ENCODE peak calls at places on chromosomes 7 and 10, in four cellular contexts. Z, H, K and T are unnamed samples. For H3K27me3, the result is how much of the 10 kb centered on the place peaks cover.

GRCh38 chr7:13731643-13732042 is 257.8 kb downstream of the ETV1 start:
- DNase-seq in Z (no peak), H (no peak), K (no peak), T (no peak)

GRCh38 chr10:110512461-110513187 is 14.9 kb downstream of the DUSP5 start:
- DNase-seq in Z (no peak), H (no peak), K (peak), T (peak)

GRCh38 chr7:1811850-1812692 is 142.0 kb downstream of the ELFN1 start:
- DNase-seq in Z (no peak), H (no peak), K (peak), T (no peak)

GRCh38 chr10:103859161-103860141 is 4.1 kb upstream of the SH3PXD2A start:
- DNase-seq in Z (peak), H (no peak), K (peak), T (no peak)

GRCh38 chr7:103862302-103863035 is 127.0 kb downstream of the RELN start:
- DNase-seq in Z (no peak), H (no peak), K (no peak), T (no peak)

GRCh38 chr10:89118091-89118490 is 89.0 kb downstream of the CH25H start:
- DNase-seq in Z (no peak), H (no peak), K (no peak), T (no peak)

GRCh38 chr7:122637799-122638198 is 61.1 kb downstream of the RNF133 start:
- DNase-seq in Z (no peak), H (no peak), K (no peak), T (no peak)

GRCh38 chr7:94565247-94565894 is 55.8 kb downstream of the CASD1 start:
- DNase-seq in Z (no peak), H (no peak), K (no peak), T (no peak)

GRCh38 chr7:38222481-38223096 is 44.5 kb downstream of the STARD3NL start:
- DNase-seq in Z (no peak), H (no peak), K (no peak), T (no peak)

GRCh38 chr7:105060923-105061322 is 46.9 kb downstream of the KMT2E start:
- DNase-seq in Z (no peak), H (no peak), K (no peak), T (no peak)

GRCh38 chr7:537911-538634 is 18.4 kb upstream of the PDGFA start:
- DNase-seq in Z (no peak), H (peak), K (no peak), T (no peak)

GRCh38 chr7:130303982-130304381 is 11.0 kb downstream of the CPA4 start:
- DNase-seq in Z (no peak), H (no peak), K (no peak), T (no peak)

GRCh38 chr7:27361522-27361921 is 118.9 kb downstream of the EVX1 start:
- DNase-seq in Z (no peak), H (no peak), K (no peak), T (no peak)

GRCh38 chr7:18667466-18667865 is 171.9 kb downstream of the HDAC9 start:
- DNase-seq in Z (no peak), H (no peak), K (no peak), T (no peak)

GRCh38 chr10:13775786-13776780 is 189.3 kb downstream of the PRPF18 start:
- DNase-seq in Z (no peak), H (no peak), K (no peak), T (no peak)

GRCh38 chr7:111091623-111092370 is 870 bp downstream of the LRRN3 start:
- DNase-seq in Z (no peak), H (no peak), K (no peak), T (no peak)

GRCh38 chr7:43756368-43757072 is 2.0 kb upstream of the BLVRA start:
- DNase-seq in Z (no peak), H (no peak), K (no peak), T (no peak)

GRCh38 chr10:124156524-124157225 is 63.3 kb upstream of the CHST15 start:
- DNase-seq in Z (no peak), H (no peak), K (peak), T (peak)

GRCh38 chr10:46287846-46288480 is 1.2 kb downstream of the ANTXRL start:
- DNase-seq in Z (no peak), H (peak), K (peak), T (no peak)

GRCh38 chr7:97842772-97843345 is 29.3 kb downstream of the ASNS start:
- DNase-seq in Z (no peak), H (no peak), K (no peak), T (no peak)

GRCh38 chr7:99380032-99380822 is 5.7 kb downstream of the ARPC1B start:
- DNase-seq in Z (no peak), H (no peak), K (no peak), T (no peak)

GRCh38 chr10:103660364-103661197 is 167.1 kb downstream of the NEURL1 start:
- DNase-seq in Z (no peak), H (no peak), K (peak), T (no peak)

GRCh38 chr10:71811351-71811750 is 38.0 kb upstream of the VSIR start:
- DNase-seq in Z (no peak), H (no peak), K (no peak), T (no peak)
- H3K27me3 ChIP-seq in Z (under half), H (under half), K (under half), T (under half)

DNA sequence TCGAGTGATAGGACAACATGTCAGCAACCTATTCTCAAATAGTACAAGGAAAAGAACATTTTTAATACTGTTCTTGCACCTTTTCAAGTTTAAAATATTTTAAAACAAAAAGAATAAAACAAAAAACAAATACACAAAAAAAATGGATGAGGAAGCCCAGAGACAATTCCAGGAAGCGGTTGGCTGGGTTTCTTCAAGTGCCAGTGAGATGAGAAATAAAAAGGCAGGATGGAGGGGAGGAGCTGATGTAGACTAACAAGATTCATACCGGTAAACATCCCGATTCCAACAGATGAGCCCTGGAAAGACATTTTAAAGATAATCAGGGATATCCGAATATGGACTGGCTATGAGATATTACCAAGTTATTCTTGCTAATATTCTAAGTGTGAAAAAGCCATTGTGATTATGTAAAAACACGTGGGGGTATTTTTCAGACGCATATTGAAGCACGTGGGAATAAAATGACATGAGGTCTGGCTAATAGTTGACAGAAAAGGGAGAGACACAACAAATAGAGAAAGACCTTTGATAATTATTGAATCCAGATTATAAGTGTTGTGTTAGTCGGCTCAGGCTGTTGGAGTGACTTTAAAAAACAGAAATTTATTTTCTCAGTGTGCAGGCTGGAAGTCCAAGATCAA is 101.3 kb upstream of the LRRC4 start:
- DNase-seq in Z (no peak), H (no peak), K (no peak), T (no peak)
- H3K27me3 ChIP-seq in Z (under half), H (under half), K (under half), T (half or more)

GRCh38 chr10:121498071-121498470 is 100.2 kb downstream of the FGFR2 start:
- DNase-seq in Z (no peak), H (no peak), K (no peak), T (no peak)

GRCh38 chr10:121490906-121491519 is 107.2 kb downstream of the FGFR2 start:
- DNase-seq in Z (no peak), H (no peak), K (peak), T (no peak)

GRCh38 chr10:121497513-121497912 is 100.7 kb downstream of the FGFR2 start:
- DNase-seq in Z (no peak), H (no peak), K (no peak), T (no peak)

GRCh38 chr10:121494296-121494695 is 103.9 kb downstream of the FGFR2 start:
- DNase-seq in Z (no peak), H (no peak), K (no peak), T (no peak)

GRCh38 chr10:121495719-121496118 is 102.5 kb downstream of the FGFR2 start:
- DNase-seq in Z (no peak), H (no peak), K (no peak), T (no peak)
- H3K27me3 ChIP-seq in Z (under half), H (under half), K (under half), T (under half)

GRCh38 chr10:118595598-118596425 is at the start of gene PRLHR:
- DNase-seq in Z (no peak), H (no peak), K (no peak), T (no peak)
- H3K27me3 ChIP-seq in Z (half or more), H (half or more), K (under half), T (half or more)

DNA sequence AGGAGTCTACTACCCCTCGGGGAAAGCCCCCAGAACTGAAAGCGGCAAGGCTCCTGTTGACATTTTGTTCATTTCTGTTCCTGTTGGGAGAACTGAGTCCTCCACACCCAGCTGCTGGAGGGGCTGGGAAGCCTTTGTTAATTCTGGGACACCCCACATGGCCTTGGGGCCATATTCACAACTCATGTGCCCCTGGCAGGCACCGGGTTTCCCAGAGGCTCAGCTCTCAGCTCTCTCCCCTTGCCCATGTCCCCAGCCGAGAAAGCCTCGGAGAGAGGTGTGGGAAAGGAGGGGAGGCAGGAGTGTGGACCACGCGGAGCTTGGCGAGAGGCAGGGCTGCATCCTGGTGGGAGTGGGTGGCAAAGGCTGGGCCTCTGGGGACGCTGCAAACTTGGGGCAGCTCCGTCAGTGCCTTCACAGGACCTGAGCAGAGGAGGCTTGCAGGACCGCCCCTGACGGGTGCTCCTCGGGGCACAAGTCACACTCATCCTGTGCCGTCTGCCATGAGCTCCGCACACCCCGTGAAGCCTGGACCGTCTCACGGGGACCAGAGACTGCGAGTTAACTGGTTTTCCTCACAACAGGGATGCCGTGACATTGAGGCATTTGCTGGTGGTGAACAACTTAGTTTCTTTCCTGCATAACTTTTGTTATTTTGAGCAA is 140.9 kb downstream of the DNAJB6 start:
- DNase-seq in Z (no peak), H (no peak), K (peak), T (no peak)
- H3K27me3 ChIP-seq in Z (under half), H (under half), K (under half), T (under half)